ENCODE peak calls at places on chromosomes 7 and 10, in ten cellular contexts. One of them, this sample, is unnamed.

GRCh38 chr10:127919418-127920191 is 12.7 kb downstream of the PTPRE start:
- DNase-seq in cardiac fibroblast: peak
- DNase-seq in amniotic epithelial cell: peak
- DNase-seq in stimulated activated CD8-positive, alpha-beta memory T cell treated with anti-CD3 and anti-CD28 coated beads, Interleukin-15, amount 100 ng/mL, for 4 hours: no peak
- DNase-seq in NCI-H1694: no peak
- DNase-seq in activated CD8-positive, alpha-beta memory T cell treated with anti-CD3 and anti-CD28 coated beads, Interleukin-2, amount 50 U/mL, for 4 hours: no peak
- DNase-seq in T-cell: no peak
- DNase-seq in right cardiac atrium: peak
- DNase-seq in dermis microvascular lymphatic vessel endothelial cell: peak
- DNase-seq in SJSA1: peak
- DNase-seq in this sample: no peak

GRCh38 chr7:118179191-118179590 is 4.8 kb upstream of the LSM8 start:
- DNase-seq in amniotic epithelial cell: no peak
- DNase-seq in activated CD8-positive, alpha-beta memory T cell treated with anti-CD3 and anti-CD28 coated beads, Interleukin-2, amount 50 U/mL, for 4 hours: no peak
- DNase-seq in dermis microvascular lymphatic vessel endothelial cell: no peak
- DNase-seq in SJSA1: no peak
- DNase-seq in NCI-H1694: no peak
- DNase-seq in cardiac fibroblast: no peak
- DNase-seq in right cardiac atrium: no peak
- DNase-seq in T-cell: no peak
- DNase-seq in stimulated activated CD8-positive, alpha-beta memory T cell treated with anti-CD3 and anti-CD28 coated beads, Interleukin-15, amount 100 ng/mL, for 4 hours: no peak
- DNase-seq in this sample: no peak

GRCh38 chr10:48896756-48897437 is 42.7 kb downstream of the LRRC18 start:
- DNase-seq in cardiac fibroblast: no peak
- DNase-seq in activated CD8-positive, alpha-beta memory T cell treated with anti-CD3 and anti-CD28 coated beads, Interleukin-2, amount 50 U/mL, for 4 hours: no peak
- DNase-seq in amniotic epithelial cell: no peak
- DNase-seq in T-cell: no peak
- DNase-seq in stimulated activated CD8-positive, alpha-beta memory T cell treated with anti-CD3 and anti-CD28 coated beads, Interleukin-15, amount 100 ng/mL, for 4 hours: no peak
- DNase-seq in SJSA1: no peak
- DNase-seq in NCI-H1694: no peak
- DNase-seq in right cardiac atrium: peak
- DNase-seq in dermis microvascular lymphatic vessel endothelial cell: no peak
- DNase-seq in this sample: peak

GRCh38 chr7:71636329-71636728 is 504.4 kb downstream of the GALNT17 start:
- DNase-seq in dermis microvascular lymphatic vessel endothelial cell: no peak
- DNase-seq in T-cell: no peak
- DNase-seq in cardiac fibroblast: no peak
- DNase-seq in SJSA1: no peak
- DNase-seq in stimulated activated CD8-positive, alpha-beta memory T cell treated with anti-CD3 and anti-CD28 coated beads, Interleukin-15, amount 100 ng/mL, for 4 hours: no peak
- DNase-seq in activated CD8-positive, alpha-beta memory T cell treated with anti-CD3 and anti-CD28 coated beads, Interleukin-2, amount 50 U/mL, for 4 hours: no peak
- DNase-seq in NCI-H1694: no peak
- DNase-seq in right cardiac atrium: no peak
- DNase-seq in amniotic epithelial cell: no peak
- DNase-seq in this sample: no peak

GRCh38 chr7:135964254-135964653 is 12.9 kb downstream of the MTPN start:
- DNase-seq in stimulated activated CD8-positive, alpha-beta memory T cell treated with anti-CD3 and anti-CD28 coated beads, Interleukin-15, amount 100 ng/mL, for 4 hours: no peak
- DNase-seq in cardiac fibroblast: peak
- DNase-seq in dermis microvascular lymphatic vessel endothelial cell: no peak
- DNase-seq in activated CD8-positive, alpha-beta memory T cell treated with anti-CD3 and anti-CD28 coated beads, Interleukin-2, amount 50 U/mL, for 4 hours: no peak
- DNase-seq in T-cell: no peak
- DNase-seq in SJSA1: no peak
- DNase-seq in amniotic epithelial cell: no peak
- DNase-seq in NCI-H1694: no peak
- DNase-seq in right cardiac atrium: no peak
- DNase-seq in this sample: peak

GRCh38 chr7:48139461-48139860 is 31.8 kb upstream of the ABCA13 start:
- DNase-seq in NCI-H1694: no peak
- DNase-seq in right cardiac atrium: no peak
- DNase-seq in SJSA1: no peak
- DNase-seq in T-cell: no peak
- DNase-seq in amniotic epithelial cell: peak
- DNase-seq in activated CD8-positive, alpha-beta memory T cell treated with anti-CD3 and anti-CD28 coated beads, Interleukin-2, amount 50 U/mL, for 4 hours: no peak
- DNase-seq in dermis microvascular lymphatic vessel endothelial cell: peak
- DNase-seq in stimulated activated CD8-positive, alpha-beta memory T cell treated with anti-CD3 and anti-CD28 coated beads, Interleukin-15, amount 100 ng/mL, for 4 hours: no peak
- DNase-seq in cardiac fibroblast: peak
- DNase-seq in this sample: peak

GRCh38 chr10:79315602-79315920 is 31.7 kb upstream of the PPIF start:
- DNase-seq in activated CD8-positive, alpha-beta memory T cell treated with anti-CD3 and anti-CD28 coated beads, Interleukin-2, amount 50 U/mL, for 4 hours: no peak
- DNase-seq in dermis microvascular lymphatic vessel endothelial cell: no peak
- DNase-seq in T-cell: no peak
- DNase-seq in cardiac fibroblast: no peak
- DNase-seq in SJSA1: no peak
- DNase-seq in amniotic epithelial cell: no peak
- DNase-seq in stimulated activated CD8-positive, alpha-beta memory T cell treated with anti-CD3 and anti-CD28 coated beads, Interleukin-15, amount 100 ng/mL, for 4 hours: no peak
- DNase-seq in NCI-H1694: no peak
- DNase-seq in right cardiac atrium: no peak
- DNase-seq in this sample: no peak

GRCh38 chr7:131341690-131342089 is 14.0 kb downstream of the MKLN1 start:
- DNase-seq in stimulated activated CD8-positive, alpha-beta memory T cell treated with anti-CD3 and anti-CD28 coated beads, Interleukin-15, amount 100 ng/mL, for 4 hours: no peak
- DNase-seq in T-cell: no peak
- DNase-seq in NCI-H1694: no peak
- DNase-seq in right cardiac atrium: no peak
- DNase-seq in activated CD8-positive, alpha-beta memory T cell treated with anti-CD3 and anti-CD28 coated beads, Interleukin-2, amount 50 U/mL, for 4 hours: no peak
- DNase-seq in cardiac fibroblast: no peak
- DNase-seq in SJSA1: no peak
- DNase-seq in amniotic epithelial cell: no peak
- DNase-seq in dermis microvascular lymphatic vessel endothelial cell: no peak
- DNase-seq in this sample: no peak

GRCh38 chr7:158410720-158411119 is 176.9 kb downstream of the PTPRN2 start:
- DNase-seq in SJSA1: no peak
- DNase-seq in amniotic epithelial cell: no peak
- DNase-seq in right cardiac atrium: no peak
- DNase-seq in stimulated activated CD8-positive, alpha-beta memory T cell treated with anti-CD3 and anti-CD28 coated beads, Interleukin-15, amount 100 ng/mL, for 4 hours: no peak
- DNase-seq in dermis microvascular lymphatic vessel endothelial cell: no peak
- DNase-seq in activated CD8-positive, alpha-beta memory T cell treated with anti-CD3 and anti-CD28 coated beads, Interleukin-2, amount 50 U/mL, for 4 hours: no peak
- DNase-seq in cardiac fibroblast: no peak
- DNase-seq in NCI-H1694: no peak
- DNase-seq in T-cell: no peak
- DNase-seq in this sample: no peak

GRCh38 chr10:129548534-129549130 is 81.6 kb downstream of the MGMT start:
- DNase-seq in dermis microvascular lymphatic vessel endothelial cell: no peak
- DNase-seq in stimulated activated CD8-positive, alpha-beta memory T cell treated with anti-CD3 and anti-CD28 coated beads, Interleukin-15, amount 100 ng/mL, for 4 hours: no peak
- DNase-seq in right cardiac atrium: peak
- DNase-seq in cardiac fibroblast: no peak
- DNase-seq in NCI-H1694: no peak
- DNase-seq in amniotic epithelial cell: no peak
- DNase-seq in SJSA1: no peak
- DNase-seq in activated CD8-positive, alpha-beta memory T cell treated with anti-CD3 and anti-CD28 coated beads, Interleukin-2, amount 50 U/mL, for 4 hours: no peak
- DNase-seq in T-cell: no peak
- DNase-seq in this sample: no peak

GRCh38 chr10:94049911-94050310 is 56.2 kb downstream of the PLCE1 start:
- DNase-seq in amniotic epithelial cell: no peak
- DNase-seq in SJSA1: no peak
- DNase-seq in cardiac fibroblast: no peak
- DNase-seq in right cardiac atrium: no peak
- DNase-seq in NCI-H1694: no peak
- DNase-seq in T-cell: no peak
- DNase-seq in dermis microvascular lymphatic vessel endothelial cell: no peak
- DNase-seq in activated CD8-positive, alpha-beta memory T cell treated with anti-CD3 and anti-CD28 coated beads, Interleukin-2, amount 50 U/mL, for 4 hours: no peak
- DNase-seq in stimulated activated CD8-positive, alpha-beta memory T cell treated with anti-CD3 and anti-CD28 coated beads, Interleukin-15, amount 100 ng/mL, for 4 hours: no peak
- DNase-seq in this sample: no peak

GRCh38 chr7:636396-636795 is 90.1 kb upstream of the DNAAF5 start:
- DNase-seq in dermis microvascular lymphatic vessel endothelial cell: no peak
- DNase-seq in T-cell: peak
- DNase-seq in stimulated activated CD8-positive, alpha-beta memory T cell treated with anti-CD3 and anti-CD28 coated beads, Interleukin-15, amount 100 ng/mL, for 4 hours: no peak
- DNase-seq in right cardiac atrium: no peak
- DNase-seq in SJSA1: no peak
- DNase-seq in amniotic epithelial cell: no peak
- DNase-seq in NCI-H1694: no peak
- DNase-seq in cardiac fibroblast: peak
- DNase-seq in activated CD8-positive, alpha-beta memory T cell treated with anti-CD3 and anti-CD28 coated beads, Interleukin-2, amount 50 U/mL, for 4 hours: peak
- DNase-seq in this sample: peak

This sample was measured in EH.